ENCODE peak calls at places on chromosomes 12 and 14, in five cellular contexts. Z is neuronal stem cell, W is mesenchymal stem cell, O is H9, P is H1. T is an unnamed sample.

GRCh38 chr12:21334100-21334499 is 617 bp downstream of the SLCO1A2 start:
- DNase-seq in Z (no peak), W (no peak), O (no peak), P (no peak), T (no peak)

GRCh38 chr12:55037349-55037748 is 17.6 kb downstream of the NEUROD4 start:
- DNase-seq in Z (no peak), W (no peak), O (no peak), P (no peak), T (no peak)

GRCh38 chr14:104986487-104987164 is 1.0 kb downstream of the CLBA1 start:
- DNase-seq in Z (no peak), W (no peak), O (peak), P (no peak), T (no peak)

GRCh38 chr12:54352022-54352531 is 12.2 kb downstream of the GPR84 start:
- DNase-seq in Z (peak), W (peak), O (peak), P (peak), T (no peak)

GRCh38 chr14:96062506-96062905 is 23.3 kb downstream of the C14orf132 start:
- DNase-seq in Z (no peak), W (no peak), O (peak), P (no peak), T (no peak)

GRCh38 chr12:26493656-26494055 is 298.3 kb downstream of the SSPN start:
- DNase-seq in Z (no peak), W (no peak), O (no peak), P (no peak), T (peak)

GRCh38 chr12:107330901-107331431 is 237.6 kb upstream of the CRY1 start:
- DNase-seq in Z (no peak), W (no peak), O (no peak), P (no peak), T (no peak)

GRCh38 chr14:52824479-52824878 is 33.1 kb upstream of the GNPNAT1 start:
- DNase-seq in Z (no peak), W (no peak), O (no peak), P (no peak), T (no peak)

GRCh38 chr12:4865246-4865645 is 44.5 kb upstream of the KCNA1 start:
- DNase-seq in Z (no peak), W (no peak), O (no peak), P (no peak), T (no peak)

GRCh38 chr12:42031847-42032564 is 112.7 kb downstream of the GXYLT1 start:
- DNase-seq in Z (no peak), W (no peak), O (no peak), P (no peak), T (no peak)

GRCh38 chr12:6326316-6326959 is 15.4 kb downstream of the TNFRSF1A start:
- DNase-seq in Z (no peak), W (peak), O (peak), P (no peak), T (peak)

GRCh38 chr14:56056031-56056430 is 62.2 kb upstream of the PELI2 start:
- DNase-seq in Z (no peak), W (no peak), O (no peak), P (no peak), T (no peak)

GRCh38 chr14:91171291-91171690 is 57.4 kb downstream of the DGLUCY start:
- DNase-seq in Z (no peak), W (no peak), O (no peak), P (no peak), T (no peak)

GRCh38 chr14:75566321-75566720 is 12.1 kb upstream of the FLVCR2 start:
- DNase-seq in Z (no peak), W (peak), O (no peak), P (no peak), T (peak)

GRCh38 chr12:121205491-121205890 is 4.4 kb upstream of the P2RX4 start:
- DNase-seq in Z (no peak), W (no peak), O (no peak), P (no peak), T (peak)

GRCh38 chr12:116302200-116303075 is 24.9 kb upstream of the MED13L start:
- DNase-seq in Z (peak), W (no peak), O (no peak), P (no peak), T (no peak)

GRCh38 chr12:123271182-123271491 is 519 bp downstream of the CDK2AP1 start:
- DNase-seq in Z (peak), W (peak), O (no peak), P (no peak), T (peak)

GRCh38 chr14:76181546-76181945 is 29.8 kb downstream of the GPATCH2L start:
- DNase-seq in Z (no peak), W (peak), O (no peak), P (no peak), T (no peak)

GRCh38 chr12:3646561-3647241 is 106.2 kb downstream of the CRACR2A start:
- DNase-seq in Z (no peak), W (no peak), O (no peak), P (no peak), T (no peak)

GRCh38 chr12:22014783-22015144 is 31.3 kb upstream of the CMAS start:
- DNase-seq in Z (no peak), W (no peak), O (no peak), P (no peak), T (no peak)

GRCh38 chr14:20969336-20969735 is 14.0 kb downstream of the RNASE2 start:
- DNase-seq in Z (no peak), W (no peak), O (no peak), P (no peak), T (no peak)

GRCh38 chr12:104478396-104479140 is 21.8 kb downstream of the CHST11 start:
- DNase-seq in Z (no peak), W (peak), O (no peak), P (no peak), T (no peak)

GRCh38 chr12:29316772-29317171 is 64.2 kb downstream of the ERGIC2 start:
- DNase-seq in Z (no peak), W (peak), O (peak), P (peak), T (peak)

GRCh38 chr12:78802593-78802992 is 62.0 kb upstream of the SYT1 start:
- DNase-seq in Z (no peak), W (peak), O (no peak), P (no peak), T (peak)

GRCh38 chr12:106136263-106136662 is 2.5 kb downstream of the NUAK1 start:
- DNase-seq in Z (peak), W (peak), O (peak), P (peak), T (peak)

GRCh38 chr12:68899251-68899771 is 33.7 kb downstream of the CPM start:
- DNase-seq in Z (no peak), W (peak), O (no peak), P (no peak), T (peak)

GRCh38 chr12:53659011-53659551 is 16.8 kb downstream of the ATP5MC2 start:
- DNase-seq in Z (peak), W (peak), O (no peak), P (no peak), T (no peak)

GRCh38 chr12:57166971-57167371 is 19.6 kb upstream of the LRP1-AS start:
- DNase-seq in Z (no peak), W (peak), O (no peak), P (no peak), T (peak)

GRCh38 chr14:71290960-71291466 is 383.8 kb downstream of the PCNX1 start:
- DNase-seq in Z (no peak), W (peak), O (no peak), P (no peak), T (peak)

GRCh38 chr12:13727707-13728147 is 253.7 kb downstream of the GRIN2B start:
- DNase-seq in Z (no peak), W (no peak), O (no peak), P (no peak), T (no peak)

GRCh38 chr14:52596320-52596719 is 43.7 kb downstream of the GPR137C start:
- DNase-seq in Z (no peak), W (no peak), O (peak), P (peak), T (no peak)

GRCh38 chr14:105929327-105930081 is 403.1 kb downstream of the TMEM121 start:
- DNase-seq in Z (no peak), W (no peak), O (no peak), P (no peak), T (no peak)

GRCh38 chr12:27972721-27973120 is at the start of gene PTHLH:
- DNase-seq in Z (no peak), W (no peak), O (no peak), P (no peak), T (no peak)

GRCh38 chr14:104967414-104968152 is 10.6 kb downstream of the AHNAK2 start:
- DNase-seq in Z (no peak), W (peak), O (peak), P (no peak), T (peak)

GRCh38 chr12:10722502-10722904 is 620 bp downstream of the YBX3 start:
- DNase-seq in Z (peak), W (peak), O (no peak), P (no peak), T (peak)

GRCh38 chr14:65237023-65237814 is 134.9 kb upstream of the MAX start:
- DNase-seq in Z (no peak), W (peak), O (no peak), P (no peak), T (no peak)

GRCh38 chr12:96719671-96720362 is 187.2 kb upstream of the NEDD1 start:
- DNase-seq in Z (no peak), W (peak), O (no peak), P (no peak), T (peak)

GRCh38 chr12:97211421-97211820 is 251.2 kb upstream of the RMST start:
- DNase-seq in Z (peak), W (no peak), O (no peak), P (no peak), T (no peak)

GRCh38 chr14:55121628-55122440 is 7.2 kb upstream of the LGALS3 start:
- DNase-seq in Z (no peak), W (no peak), O (no peak), P (no peak), T (peak)

DNA sequence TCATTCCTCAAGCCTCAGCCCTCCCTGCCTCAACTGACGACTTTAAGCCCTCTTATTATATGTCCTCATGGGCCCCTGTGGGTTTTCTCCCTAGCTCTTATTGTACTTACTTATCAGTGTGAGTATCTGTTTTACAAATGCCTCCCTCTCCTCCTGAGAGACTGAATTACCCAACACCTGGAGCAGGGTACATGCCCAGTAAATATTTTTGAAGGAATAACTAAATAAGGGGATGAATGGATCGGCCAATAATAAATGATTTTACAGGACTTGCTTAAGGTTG is 95.8 kb upstream of the SLC35F4 start:
- DNase-seq in Z (no peak), W (no peak), O (no peak), P (no peak), T (no peak)
- H2AFZ ChIP-seq in Z (peak), W (no peak), O (no peak), P (peak), T (no peak)

GRCh38 chr14:103103461-103104388 is 9.2 kb downstream of the EXOC3L4 start:
- DNase-seq in Z (no peak), W (peak), O (peak), P (no peak), T (peak)
- H3K23ac ChIP-seq in Z (peak), W (no peak), O (no peak), P (no peak), T (no peak)

GRCh38 chr12:128266559-128267245 is at the start of gene TMEM132C:
- DNase-seq in Z (no peak), W (no peak), O (peak), P (no peak), T (no peak)

GRCh38 chr12:128267651-128268347 is 829 bp downstream of the TMEM132C start:
- DNase-seq in Z (no peak), W (no peak), O (peak), P (no peak), T (no peak)

GRCh38 chr12:128267246-128267622 is 264 bp downstream of the TMEM132C start:
- DNase-seq in Z (no peak), W (no peak), O (no peak), P (no peak), T (no peak)

GRCh38 chr12:128268348-128268725 is 1.4 kb downstream of the TMEM132C start:
- DNase-seq in Z (no peak), W (no peak), O (peak), P (no peak), T (no peak)

DNA sequence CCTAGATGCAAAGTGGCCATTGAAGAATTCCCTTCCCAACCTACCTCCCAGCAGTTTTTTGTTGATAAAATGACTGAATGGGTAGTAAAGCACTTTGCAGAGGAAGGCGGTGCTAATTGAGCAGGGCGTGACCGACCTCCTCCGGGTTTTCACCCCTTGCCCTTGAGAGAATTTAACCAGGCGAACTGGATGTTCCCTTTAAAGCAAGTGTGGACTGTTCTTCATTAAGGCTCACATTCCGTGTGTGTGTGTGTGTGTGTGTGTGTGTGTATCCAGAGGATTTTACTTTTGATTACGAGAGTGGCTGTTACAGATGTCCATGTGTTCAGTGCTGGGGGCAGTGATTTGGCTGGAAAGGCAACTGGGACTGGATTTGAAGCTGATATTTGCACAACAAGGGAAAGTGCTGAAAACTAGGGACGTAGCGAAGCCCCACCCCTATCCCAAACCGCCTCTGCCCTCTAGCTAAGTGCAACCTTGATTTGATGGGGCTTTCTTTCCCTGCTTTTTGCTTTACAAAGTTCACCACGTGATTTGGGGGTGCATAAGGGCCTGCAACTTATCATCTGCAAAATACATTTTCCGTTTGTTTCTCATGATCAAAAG is 2.2 kb downstream of the TMEM132C start:
- DNase-seq in Z (no peak), W (no peak), O (no peak), P (no peak), T (no peak)
- H2BK12ac ChIP-seq in Z (no peak), W (no peak), O (no peak), P (no peak), T (no peak)

GRCh38 chr12:47097276-47097896 is 17.6 kb upstream of the AMIGO2 start:
- DNase-seq in Z (no peak), W (peak), O (no peak), P (no peak), T (no peak)

GRCh38 chr12:47095446-47096236 is 15.9 kb upstream of the AMIGO2 start:
- DNase-seq in Z (no peak), W (peak), O (no peak), P (no peak), T (no peak)

GRCh38 chr12:47094804-47095203 is 15.0 kb upstream of the AMIGO2 start:
- DNase-seq in Z (no peak), W (no peak), O (no peak), P (no peak), T (no peak)

GRCh38 chr12:47100146-47100545 is 20.4 kb upstream of the AMIGO2 start:
- DNase-seq in Z (no peak), W (peak), O (no peak), P (no peak), T (no peak)

DNA sequence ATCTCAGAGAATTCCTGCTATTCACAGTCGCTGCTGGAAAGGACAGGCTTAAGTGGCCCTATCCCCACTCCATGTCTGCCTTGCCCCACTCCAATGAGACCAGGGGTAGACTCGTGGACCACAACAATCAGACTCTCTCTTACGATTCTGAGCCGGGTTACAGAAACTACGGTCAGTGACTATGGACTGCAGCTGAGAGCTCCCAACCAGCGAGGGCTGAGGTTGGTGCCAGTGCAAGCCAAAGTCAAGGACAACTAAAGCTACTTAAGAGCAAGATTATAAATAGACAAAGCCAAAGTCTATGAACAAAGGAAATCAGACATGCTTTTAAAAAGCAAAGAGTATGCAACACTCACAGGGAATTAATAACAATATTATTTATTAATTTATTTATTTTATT is 18.3 kb upstream of the AMIGO2 start:
- DNase-seq in Z (no peak), W (no peak), O (no peak), P (no peak), T (no peak)
- H2AFZ ChIP-seq in Z (no peak), W (no peak), O (no peak), P (no peak), T (no peak)

GRCh38 chr14:69694730-69695663 is 71.9 kb upstream of the SRSF5 start:
- DNase-seq in Z (no peak), W (no peak), O (no peak), P (no peak), T (no peak)
- H3K23ac ChIP-seq in Z (no peak), W (no peak), O (no peak), P (no peak), T (no peak)

GRCh38 chr14:62209287-62209899 is 447.2 kb downstream of the SNAPC1 start:
- DNase-seq in Z (no peak), W (peak), O (no peak), P (no peak), T (no peak)

GRCh38 chr14:62206456-62206855 is 444.2 kb downstream of the SNAPC1 start:
- DNase-seq in Z (no peak), W (peak), O (no peak), P (no peak), T (no peak)
- H2BK12ac ChIP-seq in Z (no peak), W (no peak), O (no peak), P (no peak), T (no peak)

GRCh38 chr14:61488417-61488816 is 167.0 kb downstream of the PRKCH start:
- DNase-seq in Z (no peak), W (no peak), O (no peak), P (no peak), T (no peak)

GRCh38 chr14:61489932-61490331 is 168.6 kb downstream of the PRKCH start:
- DNase-seq in Z (no peak), W (no peak), O (no peak), P (no peak), T (peak)

GRCh38 chr14:61491224-61491623 is 169.8 kb downstream of the PRKCH start:
- DNase-seq in Z (no peak), W (no peak), O (no peak), P (no peak), T (no peak)

GRCh38 chr14:61489002-61489401 is 167.6 kb downstream of the PRKCH start:
- DNase-seq in Z (no peak), W (no peak), O (no peak), P (no peak), T (no peak)

DNA sequence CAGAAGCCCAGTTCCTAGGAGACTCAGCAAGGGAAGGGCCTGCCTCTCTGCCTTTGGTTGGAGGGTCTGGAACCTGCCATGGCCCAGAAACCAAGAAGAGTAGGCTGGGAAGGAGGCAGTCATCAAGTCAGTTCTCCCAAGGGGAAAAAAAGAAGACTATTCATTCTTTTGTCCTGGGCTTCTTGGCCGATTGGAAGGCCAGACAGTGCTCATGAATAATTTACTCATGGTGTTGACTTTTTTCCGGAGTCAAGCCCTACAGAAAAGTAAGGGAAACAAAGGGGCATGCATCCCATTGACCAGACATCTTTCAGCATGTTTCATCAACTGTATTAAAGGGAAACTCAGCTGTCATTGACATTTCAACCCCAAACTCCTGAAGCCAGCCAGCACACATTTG is 168.1 kb downstream of the PRKCH start:
- DNase-seq in Z (no peak), W (no peak), O (no peak), P (no peak), T (no peak)
- H2AFZ ChIP-seq in Z (peak), W (peak), O (no peak), P (no peak), T (no peak)

T was measured in trophoblast cell.